ENCODE peak calls at places on chromosome 5, in nine cellular contexts. B is Peyer's patch, G is PC-9, E is IMR-90, F is AG04450, Y is tibial nerve, O is stomach, A is kidney, H is fibroblast of lung. L is an unnamed sample.

GRCh38 chr5:178319541-178320041 is 87.0 kb upstream of the PHYKPL start:
- DNase-seq in A (peak), B (no peak), H (no peak), E (no peak), G (no peak), F (no peak), Y (no peak), O (no peak), L (no peak)

GRCh38 chr5:171963416-171963815 is 43.0 kb downstream of the FBXW11 start:
- DNase-seq in B (no peak), Y (no peak), O (no peak), G (no peak), F (no peak), A (no peak), E (no peak), H (no peak), L (no peak)

GRCh38 chr5:21070871-21071270 is 1082.9 kb upstream of the CDH18 start:
- DNase-seq in B (no peak), E (no peak), O (no peak), G (no peak), Y (no peak), H (no peak), A (no peak), F (no peak), L (no peak)

GRCh38 chr5:87020099-87020934 is 247.4 kb upstream of the RASA1 start:
- DNase-seq in O (no peak), H (peak), E (peak), F (no peak), G (peak), B (peak), A (peak), Y (peak), L (peak)

GRCh38 chr5:11046160-11046559 is 285.1 kb upstream of the DAP start:
- DNase-seq in H (no peak), E (peak), F (no peak), A (no peak), Y (no peak), O (no peak), B (no peak), G (no peak), L (peak)

GRCh38 chr5:146751781-146752401 is 126.7 kb downstream of the PPP2R2B start:
- DNase-seq in H (no peak), A (no peak), Y (no peak), F (no peak), O (peak), G (no peak), B (peak), E (no peak), L (no peak)

GRCh38 chr5:37495668-37496067 is 116.5 kb downstream of the WDR70 start:
- DNase-seq in E (peak), F (peak), O (no peak), B (no peak), Y (no peak), G (no peak), H (peak), A (no peak), L (peak)

GRCh38 chr5:59079622-59080620 is 497.0 kb downstream of the RAB3C start:
- DNase-seq in A (no peak), O (no peak), F (peak), H (peak), B (no peak), E (peak), Y (no peak), G (peak), L (peak)

GRCh38 chr5:92703991-92704390 is 877.0 kb downstream of the NR2F1-AS1 start:
- DNase-seq in F (no peak), Y (no peak), H (peak), B (no peak), E (peak), A (no peak), G (no peak), O (no peak), L (peak)

GRCh38 chr5:159878988-159879471 is 37.3 kb upstream of the ADRA1B start:
- DNase-seq in B (peak), G (peak), A (peak), F (peak), E (peak), H (peak), Y (peak), O (peak), L (peak)

GRCh38 chr5:1437876-1438559 is 7.2 kb downstream of the SLC6A3 start:
- DNase-seq in B (peak), H (no peak), O (no peak), A (no peak), G (no peak), Y (no peak), F (no peak), E (no peak), L (no peak)

GRCh38 chr5:149623473-149623872 is 42.2 kb downstream of the ARHGEF37 start:
- DNase-seq in F (no peak), A (no peak), H (no peak), Y (no peak), O (no peak), B (no peak), E (no peak), G (no peak), L (no peak)
- TF ChIP-seq CTCF in F (no peak), A (no peak), H (no peak), Y (no peak), O (no peak), B (no peak), E (no peak), G (no peak), L (no peak)

DNA sequence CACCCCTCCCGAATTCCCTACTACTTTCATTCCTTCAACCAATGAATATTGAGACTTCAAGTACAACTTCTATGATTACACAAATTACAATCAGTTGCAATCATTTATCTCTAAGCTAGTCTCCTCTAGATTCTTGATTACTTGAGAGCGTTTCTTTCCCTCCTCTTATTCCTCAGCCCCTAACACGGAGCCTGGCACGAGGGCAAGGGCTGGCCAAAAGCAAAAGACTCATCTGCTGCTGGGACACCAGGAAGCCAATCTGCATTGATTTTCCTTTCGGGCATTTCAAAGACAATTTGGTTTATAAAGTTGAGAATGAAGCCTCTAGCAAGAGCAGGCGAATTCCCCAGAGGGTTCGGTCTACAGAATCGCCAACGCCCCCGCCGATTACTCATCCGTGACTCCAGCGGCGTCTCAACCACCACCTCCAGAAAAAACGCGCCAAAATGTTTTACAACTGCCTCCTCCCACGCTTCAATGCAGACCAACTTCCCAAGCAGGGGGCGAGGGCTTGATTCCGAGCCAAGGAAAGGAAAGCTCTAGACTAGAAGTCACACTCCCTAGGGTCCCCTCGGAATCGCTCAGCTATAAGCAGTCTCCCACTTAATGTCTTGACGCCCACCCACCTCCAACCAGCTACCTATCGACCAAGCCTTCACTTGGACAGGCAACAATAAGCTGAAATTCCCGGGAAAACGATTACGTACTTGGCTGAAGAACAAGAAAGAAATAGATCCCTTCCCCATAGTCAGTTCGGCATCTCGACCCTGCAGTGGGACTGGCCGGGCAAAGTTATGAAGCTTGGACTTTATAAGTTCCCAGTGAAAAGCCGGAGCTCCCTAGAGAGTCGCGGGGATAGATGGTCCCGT is 1.4 kb downstream of the PCSK1 start:
- DNase-seq in A (no peak), H (peak), G (no peak), B (no peak), E (peak), Y (no peak), F (no peak), O (no peak), L (peak)
- H3K4me3 ChIP-seq in A (no peak), H (no peak), G (no peak), B (no peak), E (no peak), Y (peak), F (no peak), O (peak), L (no peak)

GRCh38 chr5:51377151-51378060 is 5.8 kb upstream of the ISL1 start:
- DNase-seq in O (no peak), F (no peak), E (no peak), Y (no peak), G (no peak), A (no peak), B (no peak), H (no peak), L (no peak)

GRCh38 chr5:51378415-51378777 is 4.9 kb upstream of the ISL1 start:
- DNase-seq in O (no peak), Y (no peak), B (no peak), H (no peak), A (no peak), F (no peak), E (no peak), G (no peak), L (no peak)

GRCh38 chr5:51380603-51381207 is 2.5 kb upstream of the ISL1 start:
- DNase-seq in G (no peak), O (peak), E (peak), F (no peak), H (no peak), Y (no peak), A (no peak), B (no peak), L (peak)

GRCh38 chr5:51378061-51378409 is 5.2 kb upstream of the ISL1 start:
- DNase-seq in O (no peak), A (no peak), G (no peak), Y (no peak), F (no peak), H (no peak), B (no peak), E (no peak), L (no peak)

GRCh38 chr5:51378778-51379652 is 4.2 kb upstream of the ISL1 start:
- DNase-seq in F (no peak), Y (no peak), G (peak), B (no peak), A (no peak), O (no peak), E (no peak), H (peak), L (peak)
- TF ChIP-seq CTCF in F (no peak), Y (no peak), G (no peak), B (no peak), A (no peak), O (no peak), E (no peak), H (no peak), L (no peak)

GRCh38 chr5:61657010-61657409 is 325.0 kb downstream of the ZSWIM6 start:
- DNase-seq in Y (no peak), A (no peak), O (no peak), G (no peak), B (no peak), H (no peak), E (no peak), F (no peak), L (no peak)
- H3K4me3 ChIP-seq in Y (no peak), A (no peak), O (no peak), G (no peak), B (no peak), H (no peak), E (no peak), F (no peak), L (no peak)

GRCh38 chr5:60699549-60700346 is at the start of gene DEPDC1B:
- DNase-seq in Y (peak), A (peak), H (peak), O (peak), G (peak), E (peak), F (peak), B (peak), L (peak)
- TF ChIP-seq CTCF in Y (no peak), A (no peak), H (peak), O (no peak), G (no peak), E (peak), F (peak), B (peak), L (peak)

GRCh38 chr5:134142806-134143205 is 28.3 kb downstream of the TCF7 start:
- DNase-seq in B (no peak), E (no peak), A (peak), H (no peak), F (no peak), O (peak), G (no peak), Y (no peak), L (no peak)
- H3K4me3 ChIP-seq in B (no peak), E (no peak), A (no peak), H (no peak), F (no peak), O (no peak), G (no peak), Y (no peak), L (no peak)